ENCODE peak calls at places on chromosomes 7 and 10, in four cellular contexts. N is DND-41; A is GM04504; I is stimulated activated CD4-positive, alpha-beta T cell treated with anti-CD3 and anti-CD28 coated beads, Interleukin-2, amount 100 ng/mL, for 48 hours. E is an unnamed sample.

GRCh38 chr7:105006367-105007139 is 7.5 kb upstream of the KMT2E start:
- DNase-seq in A (no peak), I (no peak), N (no peak), E (no peak)

GRCh38 chr7:434891-435486 is 84.7 kb downstream of the PDGFA start:
- DNase-seq in N (no peak), A (no peak), I (no peak), E (peak)

GRCh38 chr7:98968621-98969020 is 90.3 kb downstream of the TRRAP start:
- DNase-seq in N (no peak), I (no peak), A (no peak), E (no peak)

GRCh38 chr7:141071260-141071854 is 2.5 kb upstream of the TMEM178B start:
- DNase-seq in I (peak), N (peak), A (no peak), E (no peak)

GRCh38 chr10:878333-878753 is 53.2 kb downstream of the LARP4B start:
- DNase-seq in A (peak), I (no peak), N (no peak), E (no peak)

GRCh38 chr10:26437637-26438461 is at the start of gene APBB1IP:
- DNase-seq in I (peak), N (peak), A (no peak), E (peak)

GRCh38 chr7:154450434-154450833 is 398.2 kb downstream of the DPP6 start:
- DNase-seq in N (no peak), A (no peak), I (no peak), E (no peak)

GRCh38 chr10:3785849-3786290 is 861 bp upstream of the KLF6 start:
- DNase-seq in N (peak), A (no peak), I (peak), E (no peak)

GRCh38 chr10:60140681-60141632 is 234.6 kb upstream of the CCDC6 start:
- DNase-seq in A (no peak), I (no peak), N (no peak), E (peak)

GRCh38 chr10:104309980-104310978 is 28.0 kb downstream of the ITPRIP start:
- DNase-seq in N (no peak), I (no peak), A (peak), E (no peak)

GRCh38 chr10:29041512-29042150 is 247.2 kb upstream of the LYZL1 start:
- DNase-seq in A (no peak), N (no peak), I (no peak), E (no peak)

GRCh38 chr7:93043393-93043985 is 74.3 kb downstream of the SAMD9 start:
- DNase-seq in N (no peak), A (peak), I (no peak), E (no peak)

GRCh38 chr7:125355899-125356298 is 426.3 kb upstream of the POT1 start:
- DNase-seq in N (no peak), I (no peak), A (no peak), E (no peak)

GRCh38 chr7:27203964-27204594 is 4.2 kb upstream of the HOXA13 start:
- DNase-seq in N (no peak), A (no peak), I (no peak), E (no peak)

GRCh38 chr7:36615877-36616276 is 108.4 kb downstream of the AOAH start:
- DNase-seq in I (no peak), N (no peak), A (no peak), E (no peak)

E was measured in iPS DF 19.7.